ENCODE peak calls at places on chromosomes 2 and 18, in eight cellular contexts. J is activated T-cell treated with anti-CD3 and anti-CD28 coated beads, Interleukin-2, amount 50 U/mL, for 72 hours; K is HCEC 1CT; G is AML-193; W is NCI-H1105; D is hypothalamus; V is A172; R is sciatic nerve. F is an unnamed sample.

GRCh38 chr2:143334837-143335236 is 205.6 kb downstream of the ARHGAP15 start:
- DNase-seq in J (no peak), K (no peak), G (no peak), W (no peak), D (no peak), V (no peak), R (no peak), F (no peak)

GRCh38 chr2:66695211-66695735 is 260.3 kb downstream of the MEIS1 start:
- DNase-seq in J (no peak), K (no peak), G (no peak), W (no peak), D (no peak), V (no peak), R (no peak), F (no peak)

GRCh38 chr2:188456114-188456909 is 164.6 kb downstream of the GULP1 start:
- DNase-seq in J (no peak), K (no peak), G (no peak), W (no peak), D (no peak), V (peak), R (no peak), F (no peak)

GRCh38 chr2:20040489-20041172 is 10.8 kb downstream of the LAPTM4A start:
- DNase-seq in J (no peak), K (peak), G (no peak), W (no peak), D (no peak), V (peak), R (no peak), F (no peak)

GRCh38 chr2:162473-163135 is 101.2 kb downstream of the SH3YL1 start:
- DNase-seq in J (no peak), K (no peak), G (no peak), W (no peak), D (no peak), V (peak), R (no peak), F (no peak)

GRCh38 chr2:85524567-85524923 is 14.4 kb upstream of the MAT2A start:
- DNase-seq in J (no peak), K (no peak), G (peak), W (no peak), D (no peak), V (no peak), R (no peak), F (no peak)

GRCh38 chr2:177796644-177797415 is 275.7 kb downstream of the PDE11A start:
- DNase-seq in J (no peak), K (no peak), G (no peak), W (no peak), D (no peak), V (no peak), R (no peak), F (no peak)

GRCh38 chr18:9614401-9615279 is at the start of gene PPP4R1:
- DNase-seq in J (peak), K (peak), G (peak), W (peak), D (peak), V (peak), R (peak), F (no peak)

GRCh38 chr2:235505210-235505741 is 11.4 kb downstream of the AGAP1 start:
- DNase-seq in J (no peak), K (no peak), G (no peak), W (no peak), D (no peak), V (no peak), R (no peak), F (no peak)

GRCh38 chr2:38712871-38713270 is 38.3 kb downstream of the SRSF7 start:
- DNase-seq in J (no peak), K (peak), G (no peak), W (no peak), D (no peak), V (no peak), R (no peak), F (no peak)

GRCh38 chr18:79856119-79857080 is 58.7 kb downstream of the KCNG2 start:
- DNase-seq in J (peak), K (no peak), G (no peak), W (no peak), D (no peak), V (no peak), R (no peak), F (no peak)

GRCh38 chr2:43022896-43023295 is 203.5 kb downstream of the ZFP36L2 start:
- DNase-seq in J (no peak), K (no peak), G (no peak), W (no peak), D (no peak), V (no peak), R (no peak), F (no peak)

GRCh38 chr2:235527806-235528480 is 34.1 kb downstream of the AGAP1 start:
- DNase-seq in J (no peak), K (no peak), G (no peak), W (no peak), D (no peak), V (no peak), R (no peak), F (no peak)

GRCh38 chr2:45699032-45699658 is 47.7 kb downstream of the PRKCE start:
- DNase-seq in J (peak), K (peak), G (no peak), W (no peak), D (no peak), V (peak), R (no peak), F (no peak)

GRCh38 chr2:237389831-237390230 is 24.1 kb downstream of the COL6A3 start:
- DNase-seq in J (no peak), K (peak), G (no peak), W (no peak), D (no peak), V (no peak), R (no peak), F (no peak)

GRCh38 chr2:32484907-32485306 is 128.1 kb downstream of the BIRC6 start:
- DNase-seq in J (no peak), K (peak), G (peak), W (no peak), D (no peak), V (peak), R (no peak), F (no peak)

GRCh38 chr18:64202229-64202835 is 53.4 kb upstream of the LINC00305 start:
- DNase-seq in J (no peak), K (no peak), G (no peak), W (no peak), D (no peak), V (no peak), R (no peak), F (no peak)

GRCh38 chr2:241225983-241226382 is 37.5 kb downstream of the ANO7 start:
- DNase-seq in J (no peak), K (no peak), G (no peak), W (no peak), D (no peak), V (no peak), R (no peak), F (no peak)

GRCh38 chr2:26574900-26575560 is 66.1 kb downstream of the CIB4 start:
- DNase-seq in J (no peak), K (no peak), G (no peak), W (no peak), D (no peak), V (no peak), R (no peak), F (no peak)

F was measured in NCI-H1436 treated with DMSO at 0.1 percent for 48 hours.